ENCODE peak calls at places on chromosomes 12 and 14, in four cellular contexts. One of them, this sample, is unnamed.

GRCh38 chr12:132771126-132771838 is 9.7 kb upstream of the ANKLE2 start:
- DNase-seq in H1: no peak
- DNase-seq in H9: no peak
- DNase-seq in mesendoderm: no peak
- DNase-seq in this sample: peak

GRCh38 chr14:53929871-53930685 is 26.5 kb downstream of the BMP4 start:
- DNase-seq in mesendoderm: peak
- DNase-seq in H9: peak
- DNase-seq in H1: peak
- DNase-seq in this sample: no peak

GRCh38 chr12:51395283-51396230 is 4.4 kb upstream of the GALNT6 start:
- DNase-seq in H1: no peak
- DNase-seq in H9: peak
- DNase-seq in mesendoderm: peak
- DNase-seq in this sample: no peak

GRCh38 chr12:27967551-27968054 is 4.9 kb downstream of the PTHLH start:
- DNase-seq in mesendoderm: no peak
- DNase-seq in H1: no peak
- DNase-seq in H9: no peak
- DNase-seq in this sample: peak

GRCh38 chr14:92676031-92676430 is 72.4 kb downstream of the LGMN start:
- DNase-seq in H9: no peak
- DNase-seq in H1: no peak
- DNase-seq in mesendoderm: no peak
- DNase-seq in this sample: no peak

GRCh38 chr12:48288387-48289268 is 62.1 kb downstream of the ZNF641 start:
- DNase-seq in mesendoderm: no peak
- DNase-seq in H1: no peak
- DNase-seq in H9: no peak
- DNase-seq in this sample: no peak

GRCh38 chr12:22821985-22822384 is 197.0 kb downstream of the ETNK1 start:
- DNase-seq in H1: no peak
- DNase-seq in H9: no peak
- DNase-seq in mesendoderm: peak
- DNase-seq in this sample: no peak

GRCh38 chr14:67934087-67934486 is 114.5 kb downstream of the RAD51B start:
- DNase-seq in H1: no peak
- DNase-seq in mesendoderm: peak
- DNase-seq in H9: peak
- DNase-seq in this sample: peak

GRCh38 chr14:91322623-91323022 is 78.1 kb upstream of the GPR68 start:
- DNase-seq in H9: no peak
- DNase-seq in mesendoderm: no peak
- DNase-seq in H1: no peak
- DNase-seq in this sample: no peak

GRCh38 chr12:97140355-97140754 is 233.3 kb downstream of the NEDD1 start:
- DNase-seq in mesendoderm: no peak
- DNase-seq in H1: no peak
- DNase-seq in H9: no peak
- DNase-seq in this sample: no peak

GRCh38 chr14:65303185-65303901 is 109.2 kb upstream of the FUT8 start:
- DNase-seq in H1: no peak
- DNase-seq in H9: no peak
- DNase-seq in mesendoderm: no peak
- DNase-seq in this sample: peak

GRCh38 chr12:85350356-85350755 is 70.3 kb downstream of the ALX1 start:
- DNase-seq in mesendoderm: peak
- DNase-seq in H9: no peak
- DNase-seq in H1: no peak
- DNase-seq in this sample: no peak

GRCh38 chr12:12477532-12477890 is 85.2 kb downstream of the DUSP16 start:
- DNase-seq in H1: no peak
- DNase-seq in H9: no peak
- DNase-seq in mesendoderm: no peak
- DNase-seq in this sample: no peak

GRCh38 chr14:100738704-100739131 is 12.0 kb downstream of the DLK1 start:
- DNase-seq in mesendoderm: no peak
- DNase-seq in H9: peak
- DNase-seq in H1: no peak
- DNase-seq in this sample: no peak

GRCh38 chr14:82720931-82721330 is 1187.3 kb upstream of the SEL1L start:
- DNase-seq in H9: no peak
- DNase-seq in H1: no peak
- DNase-seq in mesendoderm: peak
- DNase-seq in this sample: no peak

GRCh38 chr14:91317381-91318313 is 73.1 kb upstream of the GPR68 start:
- DNase-seq in H1: no peak
- DNase-seq in mesendoderm: no peak
- DNase-seq in H9: no peak
- DNase-seq in this sample: no peak

GRCh38 chr12:14756331-14757143 is 46.7 kb downstream of the WBP11 start:
- DNase-seq in mesendoderm: peak
- DNase-seq in H9: peak
- DNase-seq in H1: peak
- DNase-seq in this sample: no peak

GRCh38 chr12:19572920-19573558 is 133.7 kb downstream of the AEBP2 start:
- DNase-seq in mesendoderm: peak
- DNase-seq in H9: peak
- DNase-seq in H1: peak
- DNase-seq in this sample: peak

GRCh38 chr12:47039079-47039478 is 40.3 kb upstream of the PCED1B start:
- DNase-seq in H1: no peak
- DNase-seq in mesendoderm: no peak
- DNase-seq in H9: no peak
- DNase-seq in this sample: no peak
- H3K56ac ChIP-seq in H1: no peak
- H3K56ac ChIP-seq in mesendoderm: no peak
- H3K56ac ChIP-seq in H9: no peak
- H3K56ac ChIP-seq in this sample: no peak

GRCh38 chr12:104109446-104110271 is 28.4 kb downstream of the NFYB start:
- DNase-seq in mesendoderm: no peak
- DNase-seq in H9: no peak
- DNase-seq in H1: no peak
- DNase-seq in this sample: no peak
- H3K56ac ChIP-seq in mesendoderm: no peak
- H3K56ac ChIP-seq in H9: no peak
- H3K56ac ChIP-seq in H1: no peak
- H3K56ac ChIP-seq in this sample: no peak

DNA sequence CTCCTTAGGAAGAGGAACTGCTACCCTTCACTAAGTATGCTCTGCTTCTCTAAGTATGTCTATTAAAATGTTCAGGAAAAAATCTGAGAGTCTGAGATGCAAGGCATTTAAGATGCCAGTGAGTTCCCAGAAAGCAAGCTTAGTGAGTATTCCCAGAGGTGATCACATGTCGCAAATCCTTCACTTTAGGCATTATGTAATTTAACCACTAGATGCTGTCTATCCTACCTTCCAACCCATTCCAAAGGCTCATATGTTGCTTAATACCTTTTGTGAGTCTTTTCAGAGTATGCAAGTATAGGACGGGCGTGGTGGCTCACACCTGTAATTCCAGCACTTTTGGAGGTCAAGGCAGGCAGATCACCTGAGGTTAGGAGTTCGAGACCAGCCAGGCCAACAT is 19.6 kb upstream of the FOXJ2 start:
- DNase-seq in H9: no peak
- DNase-seq in mesendoderm: no peak
- DNase-seq in H1: no peak
- DNase-seq in this sample: no peak
- H3K56ac ChIP-seq in H9: no peak
- H3K56ac ChIP-seq in mesendoderm: no peak
- H3K56ac ChIP-seq in H1: no peak
- H3K56ac ChIP-seq in this sample: no peak

GRCh38 chr14:45095143-45095542 is 11.2 kb downstream of the PRPF39 start:
- DNase-seq in H9: no peak
- DNase-seq in H1: no peak
- DNase-seq in mesendoderm: no peak
- DNase-seq in this sample: no peak

GRCh38 chr14:45085004-45085403 is 1.1 kb downstream of the PRPF39 start:
- DNase-seq in mesendoderm: no peak
- DNase-seq in H1: no peak
- DNase-seq in H9: no peak
- DNase-seq in this sample: peak

GRCh38 chr14:45094275-45094674 is 10.4 kb downstream of the PRPF39 start:
- DNase-seq in mesendoderm: no peak
- DNase-seq in H1: no peak
- DNase-seq in H9: no peak
- DNase-seq in this sample: no peak

GRCh38 chr14:45091696-45092095 is 7.8 kb downstream of the PRPF39 start:
- DNase-seq in H9: no peak
- DNase-seq in mesendoderm: no peak
- DNase-seq in H1: no peak
- DNase-seq in this sample: peak

GRCh38 chr14:45089813-45090212 is 5.9 kb downstream of the PRPF39 start:
- DNase-seq in H9: no peak
- DNase-seq in mesendoderm: peak
- DNase-seq in H1: no peak
- DNase-seq in this sample: peak
- H3K56ac ChIP-seq in H9: no peak
- H3K56ac ChIP-seq in mesendoderm: no peak
- H3K56ac ChIP-seq in H1: no peak
- H3K56ac ChIP-seq in this sample: no peak

GRCh38 chr14:69713976-69714716 is 52.8 kb upstream of the SRSF5 start:
- DNase-seq in H9: no peak
- DNase-seq in mesendoderm: no peak
- DNase-seq in H1: no peak
- DNase-seq in this sample: no peak

GRCh38 chr14:69713127-69713800 is 53.7 kb upstream of the SRSF5 start:
- DNase-seq in H9: peak
- DNase-seq in H1: peak
- DNase-seq in mesendoderm: peak
- DNase-seq in this sample: no peak

GRCh38 chr14:69712217-69712565 is 54.8 kb upstream of the SRSF5 start:
- DNase-seq in H1: no peak
- DNase-seq in mesendoderm: no peak
- DNase-seq in H9: no peak
- DNase-seq in this sample: no peak

GRCh38 chr14:69711471-69712216 is 55.3 kb upstream of the SRSF5 start:
- DNase-seq in H9: no peak
- DNase-seq in mesendoderm: no peak
- DNase-seq in H1: no peak
- DNase-seq in this sample: no peak

GRCh38 chr14:69712637-69713088 is 54.3 kb upstream of the SRSF5 start:
- DNase-seq in H1: peak
- DNase-seq in mesendoderm: peak
- DNase-seq in H9: peak
- DNase-seq in this sample: no peak
- H3K56ac ChIP-seq in H1: peak
- H3K56ac ChIP-seq in mesendoderm: peak
- H3K56ac ChIP-seq in H9: no peak
- H3K56ac ChIP-seq in this sample: no peak

DNA sequence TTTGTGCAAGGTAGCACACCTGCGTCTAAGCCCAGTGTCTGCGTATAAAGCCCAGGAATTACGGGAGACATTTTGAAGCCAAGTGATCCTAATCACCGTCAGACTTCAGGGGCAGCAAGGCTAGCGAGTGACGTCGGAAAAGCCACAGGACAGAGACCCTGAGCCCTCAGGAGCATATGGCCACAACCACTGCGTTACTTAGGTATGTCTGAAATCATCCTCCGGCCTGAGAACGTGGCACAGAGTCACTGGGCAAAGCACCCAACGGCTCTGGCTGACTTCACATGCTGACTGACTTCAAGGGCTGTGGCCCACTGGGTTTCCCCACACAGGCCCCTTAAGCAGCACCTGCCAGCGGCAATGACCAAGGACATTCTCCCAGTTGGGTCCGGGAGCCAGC is 71.5 kb downstream of the RIMBP2 start:
- DNase-seq in H9: no peak
- DNase-seq in mesendoderm: no peak
- DNase-seq in H1: no peak
- DNase-seq in this sample: no peak
- H3K56ac ChIP-seq in H9: no peak
- H3K56ac ChIP-seq in mesendoderm: no peak
- H3K56ac ChIP-seq in H1: no peak
- H3K56ac ChIP-seq in this sample: no peak

DNA sequence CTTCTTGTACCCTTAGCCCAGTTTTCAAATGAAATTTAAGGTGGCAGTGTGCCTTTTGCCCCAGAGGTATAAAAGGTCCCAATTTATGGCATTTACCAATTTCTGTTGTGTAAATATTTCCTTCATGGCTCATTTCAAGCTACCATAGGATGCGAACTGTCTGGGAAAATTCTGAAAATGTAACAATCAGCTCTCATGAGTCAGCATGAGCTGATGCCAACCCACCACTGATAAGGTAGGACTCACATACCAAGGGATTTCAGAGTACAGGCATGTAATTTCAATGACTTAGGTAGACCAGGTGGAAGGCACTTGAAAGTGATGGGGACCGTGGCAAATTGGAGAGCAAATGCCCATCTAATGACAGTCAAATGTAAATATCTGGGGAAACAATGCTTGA is 169.5 kb downstream of the TTC8 start:
- DNase-seq in H9: no peak
- DNase-seq in mesendoderm: no peak
- DNase-seq in H1: no peak
- DNase-seq in this sample: peak
- H3K56ac ChIP-seq in H9: no peak
- H3K56ac ChIP-seq in mesendoderm: no peak
- H3K56ac ChIP-seq in H1: no peak
- H3K56ac ChIP-seq in this sample: no peak